ENCODE peak calls at places on chromosomes 13 and 19, in four cellular contexts. A, E, C and U are unnamed samples.

GRCh38 chr19:14048439-14049153 is 13.3 kb downstream of the PALM3 start:
- DNase-seq in C (peak), E (no peak), A (no peak), U (peak)

GRCh38 chr13:23980160-23980551 is 82.9 kb upstream of the C1QTNF9B start:
- DNase-seq in C (peak), A (peak), E (peak), U (peak)

GRCh38 chr19:49927526-49928264 is 1.3 kb upstream of the ATF5 start:
- DNase-seq in C (no peak), A (no peak), E (no peak), U (no peak)

GRCh38 chr13:99859178-99860177 is 112.1 kb downstream of the ZIC5 start:
- DNase-seq in C (no peak), A (no peak), E (no peak), U (no peak)

GRCh38 chr19:46926201-46927071 is 65.6 kb downstream of the ARHGAP35 start:
- DNase-seq in C (no peak), E (no peak), A (no peak), U (no peak)

GRCh38 chr19:5955638-5955935 is 22.4 kb downstream of the RANBP3 start:
- DNase-seq in A (no peak), E (no peak), C (no peak), U (no peak)

GRCh38 chr13:74114202-74114601 is 20.0 kb downstream of the KLF12 start:
- DNase-seq in A (no peak), C (no peak), E (no peak), U (no peak)

GRCh38 chr13:77409412-77409811 is 82.5 kb upstream of the MYCBP2 start:
- DNase-seq in A (no peak), C (no peak), E (no peak), U (no peak)

GRCh38 chr13:80989241-80989640 is 648.3 kb upstream of the SPRY2 start:
- DNase-seq in A (no peak), E (no peak), C (no peak), U (no peak)

GRCh38 chr19:33470686-33471085 is 50.9 kb downstream of the PEPD start:
- DNase-seq in C (no peak), A (no peak), E (no peak), U (no peak)

GRCh38 chr19:51726049-51726448 is 2.3 kb upstream of the HAS1 start:
- DNase-seq in A (no peak), E (no peak), C (no peak), U (no peak)

GRCh38 chr19:883661-884211 is 9.3 kb downstream of the MED16 start:
- DNase-seq in E (no peak), A (no peak), C (no peak), U (no peak)

GRCh38 chr19:55694656-55695491 is 19.8 kb downstream of the EPN1 start:
- DNase-seq in A (no peak), E (no peak), C (no peak), U (no peak)

GRCh38 chr13:100666124-100666523 is 8.5 kb downstream of the TMTC4 start:
- DNase-seq in E (no peak), C (no peak), A (no peak), U (no peak)

GRCh38 chr13:40801255-40802217 is 12.1 kb downstream of the SLC25A15 start:
- DNase-seq in A (no peak), E (no peak), C (no peak), U (no peak)

GRCh38 chr13:53250272-53250875 is 221.8 kb downstream of the OLFM4 start:
- DNase-seq in A (no peak), C (peak), E (no peak), U (peak)

GRCh38 chr19:35063940-35064818 is 22.7 kb downstream of the HPN start:
- DNase-seq in C (no peak), A (no peak), E (no peak), U (no peak)

GRCh38 chr19:50794778-50795664 is 4.8 kb downstream of the ACP4 start:
- DNase-seq in A (no peak), E (no peak), C (no peak), U (no peak)

GRCh38 chr13:106274551-106275208 is 260.8 kb downstream of the EFNB2 start:
- DNase-seq in C (no peak), E (no peak), A (no peak), U (no peak)

GRCh38 chr19:18636969-18637629 is at the start of gene KLHL26:
- DNase-seq in E (no peak), A (no peak), C (no peak), U (no peak)

GRCh38 chr19:16301999-16302694 is 22.5 kb upstream of the KLF2 start:
- DNase-seq in E (peak), A (no peak), C (peak), U (no peak)

GRCh38 chr19:14433454-14434156 is 499 bp downstream of the PKN1 start:
- DNase-seq in E (no peak), A (no peak), C (no peak), U (peak)

GRCh38 chr13:109779876-109780516 is 6.4 kb downstream of the IRS2 start:
- DNase-seq in A (no peak), C (no peak), E (no peak), U (no peak)

GRCh38 chr19:58409010-58409790 is 751 bp downstream of the ZNF584 start:
- DNase-seq in C (no peak), A (no peak), E (no peak), U (no peak)

GRCh38 chr19:36041831-36042230 is 9.2 kb upstream of the CLIP3 start:
- DNase-seq in C (no peak), E (no peak), A (no peak), U (no peak)

GRCh38 chr13:34172048-34172447 is 354.1 kb downstream of the RFC3 start:
- DNase-seq in A (no peak), C (no peak), E (no peak), U (no peak)

GRCh38 chr13:25778302-25778701 is 273.5 kb downstream of the SHISA2 start:
- DNase-seq in C (no peak), A (no peak), E (no peak), U (no peak)

GRCh38 chr19:44720945-44721344 is 22.0 kb downstream of the CEACAM16 start:
- DNase-seq in A (no peak), E (no peak), C (no peak), U (no peak)

GRCh38 chr19:55552620-55553019 is 7.3 kb upstream of the SBK3 start:
- DNase-seq in E (no peak), C (no peak), A (no peak), U (no peak)

GRCh38 chr13:41019578-41020347 is 647 bp upstream of the ELF1 start:
- DNase-seq in E (no peak), C (no peak), A (no peak), U (no peak)

GRCh38 chr19:27776020-27776419 is 1436.9 kb downstream of the UQCRFS1 start:
- DNase-seq in A (no peak), C (peak), E (no peak), U (no peak)
- TF ChIP-seq CTCF in A (no peak), C (no peak), E (no peak), U (no peak)

GRCh38 chr13:98349731-98350305 is 172.7 kb upstream of the RNF113B start:
- DNase-seq in A (no peak), E (no peak), C (no peak), U (peak)
- TF ChIP-seq CTCF in A (no peak), E (no peak), C (no peak), U (peak)

DNA sequence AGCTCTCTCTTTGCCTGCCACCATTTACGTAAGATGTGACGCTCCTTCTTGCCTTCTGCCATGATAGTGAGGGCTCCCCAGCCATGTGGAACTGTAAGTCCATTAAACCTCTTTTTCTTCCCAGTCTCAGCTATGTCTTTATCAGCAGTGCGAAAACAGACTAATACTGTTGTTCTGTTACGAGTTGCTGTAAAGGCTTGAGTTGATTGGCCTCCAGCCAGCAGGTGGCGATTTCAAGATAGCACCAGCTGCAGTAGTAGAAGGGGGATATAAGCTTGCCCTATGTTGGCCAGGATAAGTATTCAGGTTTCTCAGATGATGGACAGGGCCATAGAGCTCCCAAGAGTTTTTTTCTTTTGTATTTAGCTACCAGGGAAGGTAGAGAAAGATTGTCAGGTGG is 385.5 kb downstream of the MZT1 start:
- DNase-seq in E (no peak), A (no peak), C (no peak), U (no peak)
- TF ChIP-seq CTCF in E (no peak), A (no peak), C (no peak), U (no peak)

GRCh38 chr19:45848922-45849321 is 14.0 kb downstream of the SYMPK start:
- DNase-seq in E (no peak), A (no peak), C (peak), U (no peak)
- TF ChIP-seq CTCF in E (no peak), A (no peak), C (no peak), U (no peak)

DNA sequence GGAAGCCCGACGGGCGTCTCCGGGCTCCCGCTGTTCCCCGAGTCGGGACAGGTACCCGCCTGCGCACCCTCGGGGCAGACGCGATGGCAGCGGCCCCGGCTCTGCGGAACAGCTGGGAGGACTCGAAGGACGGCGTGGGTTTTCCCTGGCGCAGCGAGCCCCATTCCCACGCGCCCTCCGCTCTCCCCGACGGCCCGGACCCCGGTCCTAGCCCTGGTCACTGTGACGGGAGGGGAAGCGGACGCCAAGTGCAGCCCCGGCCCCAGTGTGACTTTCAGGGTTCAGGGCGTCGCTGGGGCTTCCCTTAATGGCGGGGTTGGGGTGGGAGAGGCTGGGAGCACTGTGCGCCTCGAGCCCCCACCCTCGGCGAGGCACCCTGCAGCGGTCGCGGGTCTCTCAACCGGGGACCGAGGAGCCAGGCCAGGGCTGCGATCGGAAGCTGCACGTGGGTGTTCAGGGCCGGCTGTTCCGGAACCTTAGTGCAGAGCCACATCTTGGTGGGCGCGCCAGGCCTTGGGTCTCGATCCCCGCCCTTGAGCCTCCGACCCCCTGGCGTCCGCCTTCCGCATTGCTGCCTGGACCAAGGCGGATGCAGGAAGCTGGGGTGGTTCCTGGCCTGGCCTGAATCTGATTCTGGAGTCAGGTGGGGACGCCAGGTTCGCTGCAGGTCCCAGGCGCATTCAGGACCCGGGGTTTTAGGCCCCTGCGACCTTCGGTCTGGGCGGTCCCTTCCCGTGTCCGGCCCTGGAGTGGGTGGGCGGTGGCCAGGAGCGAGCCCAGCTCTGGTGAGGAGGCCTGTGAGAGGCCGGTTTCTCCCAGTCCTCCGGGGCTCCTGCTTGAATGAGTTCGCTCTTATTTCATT is 3.5 kb downstream of the LGALS7B start:
- DNase-seq in E (no peak), C (no peak), A (no peak), U (peak)
- TF ChIP-seq CTCF in E (no peak), C (no peak), A (peak), U (no peak)

DNA sequence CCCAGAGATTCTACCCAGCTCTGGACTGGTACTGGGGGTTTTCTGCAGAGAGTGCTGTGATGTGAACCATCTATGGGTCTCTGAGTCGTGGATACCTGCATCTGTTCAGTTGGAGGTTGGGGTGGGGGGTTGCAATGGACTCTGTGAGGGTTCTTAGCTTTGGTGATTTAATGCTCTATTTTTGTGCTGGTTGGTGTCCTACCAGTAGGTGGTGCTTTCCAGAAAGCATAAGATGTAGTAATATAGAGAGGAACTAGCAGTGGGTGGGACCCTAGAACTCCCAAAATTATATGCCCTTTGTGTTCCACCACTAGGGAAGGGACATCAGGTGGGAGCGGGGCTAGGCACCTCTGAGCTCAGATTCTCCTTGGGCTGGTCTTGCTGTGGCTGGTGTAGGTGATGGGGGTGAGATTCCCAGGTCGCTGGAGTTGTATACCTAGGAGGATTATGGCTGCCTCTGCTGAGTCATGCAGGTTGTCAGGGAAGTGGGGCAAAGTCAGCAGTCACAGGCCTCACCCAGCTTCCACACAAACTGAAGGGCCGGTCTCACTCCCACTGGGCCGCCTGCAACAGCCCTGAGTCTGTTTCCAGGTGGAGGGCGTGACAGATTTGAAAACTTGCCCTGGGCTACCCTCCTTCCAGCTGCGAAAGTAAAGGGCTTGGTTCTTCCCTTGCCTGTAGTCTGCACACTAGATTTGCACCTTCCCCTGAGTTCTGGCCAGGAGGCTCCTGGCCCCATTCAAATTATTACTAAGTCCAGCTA is 573.0 kb upstream of the SLITRK1 start:
- DNase-seq in C (no peak), E (no peak), A (no peak), U (no peak)
- TF ChIP-seq CTCF in C (no peak), E (no peak), A (no peak), U (no peak)

DNA sequence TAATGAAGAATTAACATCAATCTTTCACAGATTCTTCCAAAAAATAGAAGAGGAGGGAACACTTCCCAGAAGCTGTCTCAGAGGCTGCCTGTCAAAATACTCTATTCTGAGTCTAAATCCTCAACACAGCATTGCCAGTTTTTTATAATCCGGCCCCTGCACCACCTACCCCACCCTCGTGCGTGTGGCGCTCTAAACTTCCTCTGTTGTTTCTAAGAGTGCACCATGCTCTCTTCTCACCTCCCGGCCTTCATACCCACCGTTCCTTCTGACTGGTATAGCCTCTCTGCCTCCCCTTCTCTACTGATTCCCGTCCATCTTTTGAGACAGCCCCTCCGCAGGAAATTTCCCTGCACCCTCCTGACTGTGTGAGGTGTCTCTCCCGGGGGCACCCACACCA is 136.8 kb downstream of the KATNAL1 start:
- DNase-seq in A (no peak), E (no peak), C (no peak), U (no peak)
- TF ChIP-seq CTCF in A (no peak), E (no peak), C (no peak), U (no peak)

DNA sequence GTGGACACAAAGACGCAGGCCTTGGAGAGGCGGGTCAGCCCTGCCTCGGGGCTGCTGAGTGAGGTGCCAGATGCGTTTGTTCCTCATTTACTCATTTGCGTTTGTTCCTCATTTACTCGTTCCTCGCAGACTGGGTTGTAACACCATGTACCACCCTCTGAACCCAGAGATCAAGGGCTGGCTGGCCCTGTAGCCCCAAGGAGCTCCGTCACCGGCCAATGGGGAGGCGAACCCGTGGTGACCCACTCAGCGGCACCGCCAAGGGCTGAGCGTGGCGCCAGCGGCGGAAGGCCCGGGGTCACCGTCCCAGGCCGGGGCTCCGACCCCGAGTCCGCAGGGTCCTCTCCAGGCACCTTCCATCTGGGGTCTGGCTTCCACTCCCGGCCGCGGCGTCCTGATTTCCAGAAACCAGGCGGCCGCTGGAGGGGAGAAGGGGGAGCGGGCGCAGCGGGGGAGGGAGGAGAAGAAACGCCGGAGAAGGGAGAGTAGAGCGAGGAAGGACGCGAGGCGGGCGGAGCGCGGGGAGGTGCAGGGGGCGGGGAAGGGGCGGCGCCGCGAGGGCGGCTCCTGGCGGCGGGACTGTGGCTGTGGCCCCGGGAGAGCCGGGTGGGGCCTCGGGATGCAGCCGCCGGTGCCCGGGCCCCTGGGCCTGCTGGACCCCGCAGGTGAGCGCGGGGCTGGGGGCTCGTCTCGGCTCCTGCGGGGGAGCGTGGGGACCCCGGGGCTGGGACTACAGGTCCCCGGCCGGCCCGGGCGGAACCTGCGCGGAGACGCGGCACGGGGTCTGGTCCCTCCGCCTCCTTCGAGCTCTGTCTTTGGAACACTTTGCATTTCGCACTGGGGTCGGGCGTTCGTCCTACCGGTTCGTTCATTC is at the start of gene TMEM255B:
- DNase-seq in C (peak), A (peak), E (peak), U (peak)
- TF ChIP-seq CTCF in C (peak), A (peak), E (peak), U (no peak)